ENCODE peak calls at places on chromosomes 5 and 9, in seven cellular contexts. B is uterus; P is HCT116; E is CD8-positive, alpha-beta memory T cell; C is esophagus muscularis mucosa; A is MM.1S; N is cardiac muscle cell. I is an unnamed sample.
A peak's percentile ranks its signal among the peaks of the same experiment; 100 is the strongest.

GRCh38 chr9:133113928-133114351 is 7.1 kb downstream of the RALGDS start:
- DNase-seq in B (no peak), P (no peak), E (no peak), C (no peak), A (no peak), N (peak; percentile 72), I (peak; percentile 50)

GRCh38 chr5:80288177-80288576 is 31.6 kb upstream of the SPZ1 start:
- DNase-seq in B (no peak), P (no peak), E (no peak), C (no peak), A (no peak), N (no peak), I (no peak)

GRCh38 chr9:24036459-24036858 is 210.4 kb upstream of the ELAVL2 start:
- DNase-seq in B (no peak), P (no peak), E (no peak), C (no peak), A (no peak), N (no peak), I (no peak)

GRCh38 chr9:127506814-127507750 is 55.8 kb downstream of the LRSAM1 start:
- DNase-seq in B (no peak), P (no peak), E (no peak), C (no peak), A (no peak), N (no peak), I (no peak)

GRCh38 chr5:133285583-133286021 is 233.8 kb downstream of the HSPA4 start:
- DNase-seq in B (no peak), P (no peak), E (no peak), C (no peak), A (peak; percentile 5), N (no peak), I (peak; percentile 87)

GRCh38 chr9:13606576-13606975 is 327.1 kb upstream of the MPDZ start:
- DNase-seq in B (no peak), P (no peak), E (no peak), C (no peak), A (no peak), N (no peak), I (no peak)

GRCh38 chr5:35803221-35803651 is 53.5 kb upstream of the IL7R start:
- DNase-seq in B (no peak), P (no peak), E (no peak), C (no peak), A (no peak), N (peak; percentile 56), I (no peak)

GRCh38 chr5:34831328-34831727 is 7.6 kb upstream of the TTC23L start:
- DNase-seq in B (no peak), P (no peak), E (no peak), C (no peak), A (no peak), N (no peak), I (no peak)

GRCh38 chr5:94674841-94675382 is 56.4 kb downstream of the SLF1 start:
- DNase-seq in B (no peak), P (no peak), E (no peak), C (no peak), A (no peak), N (no peak), I (no peak)

GRCh38 chr5:132424167-132424935 is 54.8 kb downstream of the SLC22A5 start:
- DNase-seq in B (no peak), P (no peak), E (no peak), C (peak; percentile 68), A (no peak), N (no peak), I (no peak)

GRCh38 chr9:134515026-134515821 is 126.4 kb upstream of the COL5A1 start:
- DNase-seq in B (no peak), P (no peak), E (no peak), C (no peak), A (no peak), N (no peak), I (no peak)

GRCh38 chr5:5598547-5599113 is 176.2 kb downstream of the ICE1 start:
- DNase-seq in B (no peak), P (peak; percentile 82), E (no peak), C (peak; percentile 77), A (no peak), N (no peak), I (no peak)

GRCh38 chr5:75716715-75717081 is 539 bp downstream of the POC5 start:
- DNase-seq in B (no peak), P (no peak), E (no peak), C (no peak), A (no peak), N (no peak), I (no peak)

GRCh38 chr5:120985526-120985925 is 521.4 kb downstream of the PRR16 start:
- DNase-seq in B (no peak), P (no peak), E (no peak), C (no peak), A (no peak), N (no peak), I (no peak)

GRCh38 chr9:99112750-99113417 is 8.0 kb downstream of the TGFBR1 start:
- DNase-seq in B (no peak), P (no peak), E (peak; percentile 31), C (no peak), A (peak; percentile 18), N (no peak), I (no peak)

GRCh38 chr5:102048940-102049339 is 247.1 kb downstream of the SLCO4C1 start:
- DNase-seq in B (no peak), P (peak; percentile 19), E (no peak), C (no peak), A (no peak), N (no peak), I (no peak)

GRCh38 chr5:154764967-154765366 is 9.8 kb downstream of the LARP1 start:
- DNase-seq in B (no peak), P (no peak), E (no peak), C (no peak), A (no peak), N (peak; percentile 24), I (no peak)

GRCh38 chr5:138603521-138603920 is 28.3 kb upstream of the HSPA9 start:
- DNase-seq in B (no peak), P (no peak), E (no peak), C (no peak), A (peak; percentile 15), N (no peak), I (no peak)

GRCh38 chr9:76576344-76576743 is 117.4 kb downstream of the GCNT1 start:
- DNase-seq in B (no peak), P (no peak), E (peak; percentile 39), C (no peak), A (no peak), N (no peak), I (no peak)

GRCh38 chr5:143244990-143245389 is 158.5 kb downstream of the NR3C1 start:
- DNase-seq in B (no peak), P (no peak), E (no peak), C (no peak), A (no peak), N (no peak), I (no peak)

GRCh38 chr9:37001461-37001860 is 32.6 kb downstream of the PAX5 start:
- DNase-seq in B (no peak), P (no peak), E (no peak), C (no peak), A (no peak), N (no peak), I (no peak)

GRCh38 chr5:91983869-91984268 is 600.8 kb upstream of the ARRDC3 start:
- DNase-seq in B (no peak), P (no peak), E (no peak), C (no peak), A (no peak), N (no peak), I (no peak)

GRCh38 chr5:160064441-160064840 is 54.8 kb downstream of the PWWP2A start:
- DNase-seq in B (no peak), P (no peak), E (no peak), C (no peak), A (no peak), N (no peak), I (no peak)

GRCh38 chr5:133290669-133291235 is 238.9 kb downstream of the HSPA4 start:
- DNase-seq in B (no peak), P (no peak), E (no peak), C (no peak), A (no peak), N (peak; percentile 38), I (no peak)

DNA sequence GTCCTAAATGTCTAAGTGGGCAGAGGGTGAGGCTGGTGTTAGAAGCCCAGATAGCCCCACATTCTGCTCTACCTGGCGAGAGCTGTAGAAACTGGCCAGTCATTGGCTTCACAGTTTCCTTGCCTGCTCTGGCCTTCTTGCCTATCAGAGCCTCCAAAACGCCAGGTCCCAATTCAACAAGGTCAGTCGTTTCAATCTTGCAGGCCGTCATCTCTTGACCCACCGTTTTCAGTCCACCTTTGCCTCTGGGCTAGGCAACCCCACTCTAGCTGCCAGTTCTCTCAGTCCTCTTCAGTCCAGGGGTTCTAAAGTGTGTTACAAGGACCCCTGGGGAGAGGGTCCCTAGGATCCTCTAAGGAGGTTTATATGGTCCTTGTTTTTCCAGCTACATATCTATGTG is 20.0 kb upstream of the TIFAB start:
- DNase-seq in B (no peak), P (no peak), E (no peak), C (no peak), A (no peak), N (no peak), I (no peak)
- H3K27me3 ChIP-seq in B (peaks cover 3% of the 10 kb centered on the region), P (peaks cover 4% of the 10 kb centered on the region), E (peaks cover 4% of the 10 kb centered on the region), C (no peaks in the 10 kb centered on the region), A (no peaks in the 10 kb centered on the region), N (peaks cover 99% of the 10 kb centered on the region), I (no peaks in the 10 kb centered on the region)

DNA sequence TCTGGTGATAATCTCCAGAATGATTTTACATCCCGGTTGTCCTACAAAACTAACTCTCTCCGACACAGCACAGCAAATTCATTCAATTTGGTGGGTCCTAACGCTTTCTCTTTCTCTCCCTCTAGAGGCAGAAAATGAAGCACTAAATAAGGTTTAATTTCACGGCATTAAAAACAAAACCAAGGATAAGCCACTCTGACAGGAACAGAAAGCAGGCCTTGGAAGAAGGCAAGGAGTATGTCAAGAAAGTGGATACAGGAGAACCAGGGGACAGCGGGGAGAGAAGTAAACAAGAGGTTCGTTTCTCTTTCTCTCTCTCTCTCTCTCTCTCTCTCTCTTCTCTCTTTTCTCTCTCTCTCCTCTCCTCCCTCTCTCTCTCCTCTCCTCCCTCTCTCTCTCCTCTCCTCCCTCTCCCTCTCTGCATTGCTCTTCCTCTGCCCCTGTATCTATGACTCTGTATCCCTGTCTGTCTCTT is 49.8 kb downstream of the EBF1 start:
- DNase-seq in B (no peak), P (no peak), E (no peak), C (no peak), A (no peak), N (no peak), I (no peak)
- H3K27me3 ChIP-seq in B (no peaks in the 10 kb centered on the region), P (peaks cover 78% of the 10 kb centered on the region), E (peaks cover 20% of the 10 kb centered on the region), C (no peaks in the 10 kb centered on the region), A (no peaks in the 10 kb centered on the region), N (peaks cover 27% of the 10 kb centered on the region), I (peaks cover 59% of the 10 kb centered on the region)

GRCh38 chr5:93578813-93579560 is 2.0 kb downstream of the NR2F1-AS1 start:
- DNase-seq in B (peak; percentile 83), P (no peak), E (no peak), C (no peak), A (no peak), N (no peak), I (no peak)
- H3K27me3 ChIP-seq in B (no peaks in the 10 kb centered on the region), P (no peaks in the 10 kb centered on the region), E (peaks cover 80% of the 10 kb centered on the region), C (peaks cover 4% of the 10 kb centered on the region), A (peaks cover 20% of the 10 kb centered on the region), N (peaks cover 97% of the 10 kb centered on the region), I (no peaks in the 10 kb centered on the region)

DNA sequence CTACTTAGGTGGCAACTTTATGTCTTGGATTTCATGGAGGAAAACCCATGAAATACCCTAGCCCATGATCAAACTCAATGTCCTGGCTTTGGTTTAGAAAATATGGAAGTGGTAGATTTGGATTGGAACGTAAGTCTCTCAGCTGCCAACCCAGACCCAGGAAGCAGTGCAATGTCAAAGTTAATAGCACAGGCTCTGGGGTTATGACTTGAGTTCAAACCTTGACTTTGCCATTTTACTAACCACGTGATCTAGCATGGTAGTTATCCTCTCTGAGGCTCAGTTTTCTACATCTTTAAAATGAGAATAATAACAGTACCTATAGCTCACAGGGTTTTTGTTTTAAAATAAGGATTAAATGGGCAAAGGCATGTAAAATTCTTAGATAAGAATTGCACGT is 13.8 kb downstream of the FYB1 start:
- DNase-seq in B (no peak), P (no peak), E (no peak), C (no peak), A (no peak), N (no peak), I (no peak)
- H3K27me3 ChIP-seq in B (no peaks in the 10 kb centered on the region), P (no peaks in the 10 kb centered on the region), E (no peaks in the 10 kb centered on the region), C (no peaks in the 10 kb centered on the region), A (no peaks in the 10 kb centered on the region), N (no peaks in the 10 kb centered on the region), I (no peaks in the 10 kb centered on the region)